ENCODE peak calls at places on chromosomes 7 and 10, in six cellular contexts. J is HepG2, C is A549, E is endothelial cell of umbilical vein, F is K562, H is GM12878. N is an unnamed sample.

GRCh38 chr7:110253083-110253482 is 837.8 kb upstream of the LRRN3 start:
- DNase-seq in F (no peak), J (no peak), E (no peak), H (no peak), C (no peak), N (no peak)

GRCh38 chr10:548212-548897 is 141.1 kb downstream of the DIP2C start:
- DNase-seq in E (no peak), J (no peak), H (no peak), C (no peak), F (no peak), N (no peak)

GRCh38 chr7:108430664-108431063 is 25.6 kb downstream of the NRCAM start:
- DNase-seq in C (no peak), E (peak; percentile 50), J (no peak), F (no peak), H (no peak), N (no peak)

GRCh38 chr7:132469264-132469663 is 107.0 kb downstream of the PLXNA4 start:
- DNase-seq in C (no peak), F (no peak), H (no peak), E (peak; percentile 89), J (no peak), N (no peak)

GRCh38 chr7:74289660-74290589 is 718 bp downstream of the CLIP2 start:
- DNase-seq in E (no peak), F (no peak), C (peak; percentile 42), H (no peak), J (no peak), N (peak; percentile 52)

GRCh38 chr10:131979336-131979735 is 2.4 kb downstream of the BNIP3 start:
- DNase-seq in E (no peak), C (no peak), H (no peak), J (no peak), F (no peak), N (no peak)

GRCh38 chr10:132757171-132757570 is 28.8 kb downstream of the NKX6-2 start:
- DNase-seq in C (no peak), H (no peak), E (no peak), J (no peak), F (no peak), N (no peak)

GRCh38 chr10:43305881-43306280 is 39.0 kb upstream of the RASGEF1A start:
- DNase-seq in J (no peak), C (peak; percentile 25), E (no peak), H (no peak), F (no peak), N (peak; percentile 62)

GRCh38 chr7:158072889-158073730 is 514.5 kb downstream of the PTPRN2 start:
- DNase-seq in F (no peak), H (no peak), E (no peak), J (no peak), C (no peak), N (no peak)

GRCh38 chr7:45176091-45176490 is 18.5 kb downstream of the RAMP3 start:
- DNase-seq in J (no peak), H (no peak), F (no peak), C (no peak), E (no peak), N (no peak)

GRCh38 chr7:48280100-48280499 is 108.8 kb downstream of the ABCA13 start:
- DNase-seq in H (no peak), J (no peak), F (no peak), C (no peak), E (peak; percentile 5), N (no peak)

GRCh38 chr10:92567952-92568600 is 5.8 kb downstream of the IDE start:
- DNase-seq in H (no peak), E (peak; percentile 32), C (no peak), J (no peak), F (no peak), N (peak; percentile 36)

GRCh38 chr10:110358869-110359629 is 54.3 kb upstream of the SMNDC1 start:
- DNase-seq in H (no peak), F (no peak), C (peak; percentile 37), J (no peak), E (no peak), N (peak; percentile 19)

GRCh38 chr10:123640016-123640535 is 26.1 kb upstream of the GPR26 start:
- DNase-seq in F (no peak), J (no peak), E (no peak), C (no peak), H (no peak), N (no peak)

GRCh38 chr10:131848296-131848695 is 52.5 kb upstream of the PPP2R2D start:
- DNase-seq in C (no peak), J (no peak), F (no peak), H (no peak), E (no peak), N (no peak)

GRCh38 chr10:79137826-79138225 is 69.1 kb downstream of the ZMIZ1 start:
- DNase-seq in F (no peak), J (no peak), H (peak; percentile 26), E (no peak), C (no peak), N (peak; percentile 98)

GRCh38 chr7:128197989-128198580 is 43.0 kb upstream of the LEP start:
- DNase-seq in J (no peak), F (no peak), H (no peak), E (no peak), C (no peak), N (no peak)

GRCh38 chr7:157267956-157268355 is 68.8 kb upstream of the DNAJB6 start:
- DNase-seq in F (no peak), H (no peak), J (no peak), C (no peak), E (no peak), N (no peak)

GRCh38 chr7:145123502-145123901 is 287.6 kb upstream of the TPK1 start:
- DNase-seq in C (no peak), H (no peak), J (no peak), E (no peak), F (no peak), N (no peak)

GRCh38 chr7:93142127-93142526 is 6.1 kb downstream of the SAMD9L start:
- DNase-seq in E (no peak), H (no peak), J (no peak), C (no peak), F (no peak), N (no peak)

GRCh38 chr10:36109399-36110023 is 467.4 kb upstream of the FZD8 start:
- DNase-seq in C (no peak), F (no peak), E (no peak), H (no peak), J (no peak), N (no peak)

GRCh38 chr7:47150497-47151260 is 431.2 kb downstream of the TNS3 start:
- DNase-seq in C (no peak), F (no peak), E (no peak), J (no peak), H (no peak), N (no peak)

GRCh38 chr10:63267414-63268138 is 134.4 kb downstream of the NRBF2 start:
- DNase-seq in F (peak; percentile 79), H (no peak), C (peak; percentile 72), J (peak; percentile 71), E (peak; percentile 89), N (peak; percentile 69)

GRCh38 chr10:75432176-75432575 is 752 bp downstream of the LRMDA start:
- DNase-seq in F (no peak), H (no peak), E (no peak), C (no peak), J (peak; percentile 43), N (peak; percentile 56)

GRCh38 chr10:68435803-68436202 is 28.7 kb upstream of the RUFY2 start:
- DNase-seq in H (no peak), F (no peak), E (no peak), C (no peak), J (no peak), N (no peak)

GRCh38 chr10:113454341-113455061 is 98.4 kb upstream of the HABP2 start:
- DNase-seq in J (peak; percentile 5), H (no peak), C (peak; percentile 44), E (peak; percentile 36), F (peak; percentile 32), N (peak; percentile 48)

GRCh38 chr10:35633006-35633980 is 8.8 kb downstream of the FZD8 start:
- DNase-seq in C (no peak), H (no peak), J (no peak), F (no peak), E (no peak), N (no peak)

GRCh38 chr10:121668336-121669009 is 70.2 kb upstream of the FGFR2 start:
- DNase-seq in J (no peak), E (peak; percentile 65), C (no peak), F (no peak), H (no peak), N (no peak)
- TF ChIP-seq MYC in J (no peak), E (no peak), C (no peak), F (no peak), H (no peak), N (no peak)

GRCh38 chr7:31633454-31633853 is 53.6 kb upstream of the PPP1R17 start:
- DNase-seq in C (no peak), E (no peak), J (no peak), H (no peak), F (no peak), N (no peak)

DNA sequence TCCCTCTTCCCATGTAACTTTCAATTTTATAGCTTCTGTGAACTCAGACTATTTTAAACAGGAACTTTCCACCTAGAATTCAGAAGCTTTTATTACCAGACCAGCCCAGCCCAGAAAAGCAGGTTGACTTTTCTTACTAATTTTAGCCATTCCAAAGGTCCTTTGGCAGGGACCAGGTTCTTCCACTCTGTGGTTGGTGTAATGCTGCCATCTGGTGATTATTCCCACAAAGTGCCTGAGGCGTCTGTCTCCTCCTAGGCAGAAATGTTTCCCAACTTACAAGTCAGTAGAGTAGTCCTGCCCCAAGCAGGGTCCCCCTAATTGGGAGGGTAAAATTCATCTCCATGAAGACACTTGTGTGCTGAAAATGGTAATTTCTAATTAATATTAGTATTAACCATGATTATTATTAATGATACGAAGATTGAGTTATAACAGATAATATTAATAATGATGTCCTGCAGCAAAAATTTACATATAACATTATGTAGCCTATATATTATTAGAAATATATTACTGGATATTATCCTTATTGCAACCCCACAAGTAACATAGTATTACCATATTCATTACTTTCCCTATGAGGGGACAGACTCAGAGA is 53.0 kb upstream of the PPP1R17 start:
- DNase-seq in J (peak; percentile 56), C (peak; percentile 69), E (peak; percentile 44), F (peak; percentile 56), H (no peak), N (peak; percentile 68)
- TF ChIP-seq MAX in J (no peak), C (no peak), E (no peak), F (no peak), H (no peak), N (no peak)

GRCh38 chr10:4595920-4596319 is 230.1 kb upstream of the AKR1E2 start:
- DNase-seq in E (no peak), J (no peak), F (no peak), H (no peak), C (no peak), N (no peak)
- TF ChIP-seq MYC in E (no peak), J (no peak), F (no peak), H (no peak), C (no peak), N (no peak)

GRCh38 chr10:119316729-119317097 is 109.3 kb downstream of the GRK5 start:
- DNase-seq in E (peak; percentile 67), J (peak; percentile 89), H (no peak), F (peak; percentile 44), C (peak; percentile 94), N (peak; percentile 43)

GRCh38 chr10:119314061-119314460 is 106.7 kb downstream of the GRK5 start:
- DNase-seq in C (no peak), F (no peak), J (no peak), H (no peak), E (no peak), N (no peak)

GRCh38 chr10:119316002-119316358 is 108.6 kb downstream of the GRK5 start:
- DNase-seq in E (no peak), C (no peak), H (no peak), J (no peak), F (no peak), N (no peak)

GRCh38 chr10:119314486-119314885 is 107.1 kb downstream of the GRK5 start:
- DNase-seq in E (no peak), H (no peak), J (no peak), C (no peak), F (no peak), N (no peak)

GRCh38 chr10:119315128-119316001 is 108.0 kb downstream of the GRK5 start:
- DNase-seq in J (peak; percentile 83), C (peak; percentile 85), F (peak; percentile 62), E (peak; percentile 57), H (peak; percentile 28), N (peak; percentile 87)
- TF ChIP-seq MAX in J (peak; percentile 54), C (peak; percentile 75), F (peak; percentile 30), E (no peak), H (no peak), N (peak; percentile 84)